ENCODE peak calls at places on chromosomes 12 and 14, in eight cellular contexts. R is stimulated activated CD4-positive, alpha-beta T cell treated with anti-CD3 and anti-CD28 coated beads, TNF-alpha, amount 100 ng/mL, for 48 hours; Z is activated CD8-positive, alpha-beta memory T cell treated with anti-CD3 and anti-CD28 coated beads, Interleukin-2, amount 50 U/mL, for 4 hours; L is cerebellar nuclear complex; Q is T-helper 2 cell; A is Calu3; G is psoas muscle; I is NCI-H1694 treated with DMSO at 0.1 percent for 48 hours. N is an unnamed sample.

GRCh38 chr12:50201987-50202521 is 34.9 kb upstream of the CERS5 start:
- DNase-seq in R (no peak), Z (no peak), L (no peak), Q (no peak), A (peak), G (no peak), I (no peak), N (no peak)

GRCh38 chr12:55927588-55928502 is at the start of gene PYM1:
- DNase-seq in R (peak), Z (peak), L (no peak), Q (peak), A (peak), G (peak), I (peak), N (peak)

GRCh38 chr12:7433276-7433822 is 10.6 kb downstream of the CD163L1 start:
- DNase-seq in R (no peak), Z (no peak), L (no peak), Q (no peak), A (peak), G (no peak), I (no peak), N (no peak)

GRCh38 chr12:5872745-5873144 is 72.3 kb downstream of the ANO2 start:
- DNase-seq in R (no peak), Z (no peak), L (no peak), Q (no peak), A (no peak), G (no peak), I (no peak), N (no peak)

GRCh38 chr12:22653075-22653474 is 28.1 kb downstream of the ETNK1 start:
- DNase-seq in R (no peak), Z (no peak), L (no peak), Q (no peak), A (no peak), G (no peak), I (no peak), N (no peak)

GRCh38 chr14:58501214-58501816 is 73.8 kb downstream of the KIAA0586 start:
- DNase-seq in R (peak), Z (no peak), L (no peak), Q (peak), A (peak), G (no peak), I (peak), N (no peak)

GRCh38 chr14:37363661-37364060 is 165.9 kb downstream of the MIPOL1 start:
- DNase-seq in R (no peak), Z (no peak), L (no peak), Q (no peak), A (no peak), G (no peak), I (no peak), N (no peak)

GRCh38 chr14:68779761-68780323 is 13.0 kb downstream of the ZFP36L1 start:
- DNase-seq in R (no peak), Z (peak), L (no peak), Q (peak), A (no peak), G (no peak), I (no peak), N (peak)

GRCh38 chr12:75751769-75752471 is 240.5 kb upstream of the KRR1 start:
- DNase-seq in R (no peak), Z (no peak), L (no peak), Q (no peak), A (peak), G (no peak), I (no peak), N (no peak)

GRCh38 chr14:58907803-58908202 is 270.0 kb downstream of the DACT1 start:
- DNase-seq in R (no peak), Z (no peak), L (no peak), Q (no peak), A (no peak), G (no peak), I (no peak), N (no peak)

GRCh38 chr12:79298511-79298910 is 392.3 kb downstream of the PAWR start:
- DNase-seq in R (no peak), Z (no peak), L (no peak), Q (no peak), A (no peak), G (no peak), I (peak), N (no peak)

GRCh38 chr12:125065021-125065752 is at the start of gene AACS:
- DNase-seq in R (peak), Z (peak), L (no peak), Q (peak), A (peak), G (peak), I (peak), N (peak)

GRCh38 chr14:92797935-92798653 is 4.0 kb downstream of the GOLGA5 start:
- DNase-seq in R (no peak), Z (no peak), L (no peak), Q (no peak), A (no peak), G (no peak), I (no peak), N (no peak)

GRCh38 chr12:64688715-64689114 is 70.5 kb downstream of the GNS start:
- DNase-seq in R (no peak), Z (no peak), L (no peak), Q (no peak), A (no peak), G (no peak), I (no peak), N (no peak)

GRCh38 chr12:32921397-32921796 is 24.8 kb upstream of the PKP2 start:
- DNase-seq in R (no peak), Z (no peak), L (no peak), Q (no peak), A (no peak), G (no peak), I (no peak), N (no peak)

GRCh38 chr14:41549282-41549681 is 57.4 kb upstream of the LRFN5 start:
- DNase-seq in R (no peak), Z (no peak), L (no peak), Q (no peak), A (no peak), G (no peak), I (no peak), N (no peak)

GRCh38 chr12:112148031-112148513 is 22.7 kb downstream of the TRAFD1 start:
- DNase-seq in R (no peak), Z (no peak), L (no peak), Q (no peak), A (peak), G (no peak), I (no peak), N (peak)

GRCh38 chr12:50515587-50515986 is 10.8 kb downstream of the DIP2B start:
- DNase-seq in R (no peak), Z (no peak), L (no peak), Q (no peak), A (no peak), G (no peak), I (no peak), N (no peak)

GRCh38 chr14:89721330-89721729 is 233.2 kb downstream of the EFCAB11 start:
- DNase-seq in R (no peak), Z (no peak), L (no peak), Q (no peak), A (no peak), G (no peak), I (no peak), N (no peak)

GRCh38 chr12:90801776-90802175 is 153.2 kb downstream of the CCER1 start:
- DNase-seq in R (no peak), Z (no peak), L (no peak), Q (no peak), A (no peak), G (no peak), I (no peak), N (no peak)

GRCh38 chr12:85653731-85654455 is 182.3 kb downstream of the RASSF9 start:
- DNase-seq in R (no peak), Z (no peak), L (no peak), Q (no peak), A (no peak), G (no peak), I (no peak), N (no peak)

GRCh38 chr12:106601548-106601947 is 18.7 kb downstream of the RFX4 start:
- DNase-seq in R (no peak), Z (no peak), L (no peak), Q (no peak), A (no peak), G (no peak), I (no peak), N (peak)

GRCh38 chr12:47990351-47991105 is 13.7 kb downstream of the COL2A1 start:
- DNase-seq in R (peak), Z (peak), L (no peak), Q (peak), A (no peak), G (no peak), I (no peak), N (no peak)

GRCh38 chr12:88388566-88389269 is 191.6 kb downstream of the KITLG start:
- DNase-seq in R (no peak), Z (no peak), L (no peak), Q (no peak), A (no peak), G (no peak), I (no peak), N (no peak)

GRCh38 chr14:63375772-63376171 is 57.0 kb upstream of the GPHB5 start:
- DNase-seq in R (no peak), Z (no peak), L (no peak), Q (no peak), A (no peak), G (no peak), I (no peak), N (no peak)

GRCh38 chr12:104974626-104975290 is 11.4 kb upstream of the NOPCHAP1 start:
- DNase-seq in R (no peak), Z (no peak), L (no peak), Q (no peak), A (no peak), G (no peak), I (no peak), N (no peak)

GRCh38 chr12:65685514-65685913 is 138.8 kb upstream of the HMGA2 start:
- DNase-seq in R (no peak), Z (no peak), L (no peak), Q (no peak), A (peak), G (no peak), I (no peak), N (no peak)

GRCh38 chr12:20040844-20041243 is 327.5 kb upstream of the PDE3A start:
- DNase-seq in R (no peak), Z (no peak), L (no peak), Q (no peak), A (no peak), G (no peak), I (peak), N (no peak)

GRCh38 chr12:47899466-47899865 is 5.3 kb downstream of the VDR start:
- DNase-seq in R (no peak), Z (no peak), L (no peak), Q (no peak), A (no peak), G (no peak), I (no peak), N (no peak)

GRCh38 chr14:103058209-103059055 is 1.1 kb upstream of the CDC42BPB start:
- DNase-seq in R (no peak), Z (no peak), L (no peak), Q (no peak), A (peak), G (no peak), I (no peak), N (no peak)

GRCh38 chr14:58978336-58978735 is 210.1 kb upstream of the DAAM1 start:
- DNase-seq in R (no peak), Z (no peak), L (no peak), Q (no peak), A (no peak), G (no peak), I (no peak), N (no peak)

GRCh38 chr14:79483472-79483871 is 727.8 kb downstream of the DIO2 start:
- DNase-seq in R (no peak), Z (no peak), L (no peak), Q (no peak), A (no peak), G (no peak), I (no peak), N (no peak)